ENCODE peak calls at places on chromosomes 3 and 15, in five cellular contexts. X is T-cell; S is activated CD4-positive, alpha-beta T cell treated with anti-CD3 and anti-CD28 coated beads, Interleukin-2, amount 50 U/mL, for 1 hour; L is mesenteric fat pad; E is activated T-helper 2 cell treated with anti-CD3 and anti-CD28 coated beads, Interferon-gamma antibody, Interleukin-2, Interleukin-4, amounts not matched to agents 10 μg/mL and 5 μg/mL and 100 μg/mL, durations not matched to agents 14 hours and 24 hours and 36 hours. R is an unnamed sample.

GRCh38 chr3:194592798-194593752 is 40.1 kb downstream of the TMEM44 start:
- DNase-seq in L (no peak), S (no peak), E (no peak), X (no peak), R (no peak)

GRCh38 chr3:111210866-111211564 is 139.4 kb downstream of the NECTIN3 start:
- DNase-seq in S (no peak), E (no peak), L (no peak), X (no peak), R (no peak)

GRCh38 chr3:171213907-171214306 is 187.4 kb upstream of the SLC2A2 start:
- DNase-seq in X (no peak), E (no peak), S (no peak), L (no peak), R (no peak)

GRCh38 chr3:71064976-71065763 is 518.4 kb downstream of the FOXP1 start:
- DNase-seq in L (peak), S (peak), E (peak), X (peak), R (no peak)

GRCh38 chr3:180416111-180416541 is 185.8 kb upstream of the TTC14 start:
- DNase-seq in S (no peak), L (no peak), X (no peak), E (no peak), R (no peak)

GRCh38 chr3:149638401-149639092 is 19.3 kb downstream of the WWTR1 start:
- DNase-seq in S (no peak), X (no peak), E (no peak), L (no peak), R (no peak)

GRCh38 chr3:73950781-73951180 is 326.0 kb upstream of the PDZRN3 start:
- DNase-seq in E (no peak), S (no peak), L (no peak), X (no peak), R (no peak)

GRCh38 chr3:127572186-127572585 is 18.3 kb downstream of the TPRA1 start:
- DNase-seq in S (no peak), E (no peak), L (no peak), X (no peak), R (no peak)

GRCh38 chr15:72732554-72732953 is 46.5 kb downstream of the BBS4 start:
- DNase-seq in X (no peak), L (no peak), S (no peak), E (no peak), R (no peak)